ENCODE peak calls at places on chromosomes 2 and 18, in nine cellular contexts. N is lower leg skin; H is stimulated activated CD8-positive, alpha-beta memory T cell treated with anti-CD3 and anti-CD28 coated beads, Interleukin-4, amount 100 ng/mL, for 1 hour; Y is A172; O is hypothalamus; G is coronary artery; L is M059J; X is non-pigmented ciliary epithelial cell; K is NCI-H1694. Q is an unnamed sample.

GRCh38 chr2:3571284-3571683 is 3.8 kb upstream of the RPS7 start:
- DNase-seq in N (no peak), H (no peak), Y (peak), O (no peak), G (no peak), L (peak), X (no peak), K (no peak), Q (no peak)

GRCh38 chr2:23436346-23437099 is 51.5 kb downstream of the KLHL29 start:
- DNase-seq in N (no peak), H (no peak), Y (peak), O (no peak), G (peak), L (peak), X (no peak), K (no peak), Q (peak)

GRCh38 chr2:38856165-38856564 is 19.6 kb downstream of the DHX57 start:
- DNase-seq in N (no peak), H (no peak), Y (no peak), O (no peak), G (no peak), L (peak), X (no peak), K (no peak), Q (no peak)

GRCh38 chr18:5543854-5544389 is at the start of gene EPB41L3:
- DNase-seq in N (no peak), H (no peak), Y (no peak), O (no peak), G (peak), L (no peak), X (no peak), K (no peak), Q (peak)

GRCh38 chr2:41735446-41735845 is 312.4 kb upstream of the PKDCC start:
- DNase-seq in N (no peak), H (no peak), Y (no peak), O (no peak), G (no peak), L (peak), X (no peak), K (no peak), Q (no peak)

GRCh38 chr2:18647731-18648130 is 58.4 kb upstream of the NT5C1B start:
- DNase-seq in N (no peak), H (no peak), Y (no peak), O (no peak), G (no peak), L (no peak), X (no peak), K (no peak), Q (no peak)

GRCh38 chr2:239772721-239773120 is 252.4 kb downstream of the NDUFA10 start:
- DNase-seq in N (no peak), H (no peak), Y (no peak), O (no peak), G (peak), L (no peak), X (no peak), K (no peak), Q (no peak)

GRCh38 chr2:157940024-157940423 is 63.9 kb upstream of the ACVR1 start:
- DNase-seq in N (no peak), H (no peak), Y (no peak), O (no peak), G (no peak), L (peak), X (no peak), K (no peak), Q (no peak)

GRCh38 chr2:143426296-143426695 is 297.1 kb downstream of the ARHGAP15 start:
- DNase-seq in N (no peak), H (no peak), Y (peak), O (no peak), G (no peak), L (peak), X (peak), K (no peak), Q (no peak)

GRCh38 chr2:16215892-16216554 is 275.7 kb downstream of the MYCN start:
- DNase-seq in N (no peak), H (no peak), Y (no peak), O (no peak), G (no peak), L (no peak), X (no peak), K (no peak), Q (no peak)

GRCh38 chr2:98519156-98519555 is 74.5 kb downstream of the INPP4A start:
- DNase-seq in N (no peak), H (no peak), Y (no peak), O (no peak), G (no peak), L (no peak), X (no peak), K (no peak), Q (no peak)

GRCh38 chr2:131040661-131041401 is 52.4 kb downstream of the FAM168B start:
- DNase-seq in N (no peak), H (no peak), Y (no peak), O (no peak), G (no peak), L (no peak), X (peak), K (no peak), Q (peak)

GRCh38 chr2:240426797-240427721 is 8.4 kb upstream of the GPC1 start:
- DNase-seq in N (no peak), H (no peak), Y (no peak), O (no peak), G (peak), L (peak), X (no peak), K (no peak), Q (no peak)

GRCh38 chr2:205001306-205001966 is 456.2 kb downstream of the PARD3B start:
- DNase-seq in N (no peak), H (no peak), Y (no peak), O (no peak), G (no peak), L (no peak), X (no peak), K (no peak), Q (peak)

GRCh38 chr2:118845843-118846666 is 1.4 kb downstream of the EN1 start:
- DNase-seq in N (no peak), H (no peak), Y (no peak), O (no peak), G (no peak), L (no peak), X (no peak), K (no peak), Q (no peak)

GRCh38 chr2:179692610-179693009 is 168.8 kb downstream of the ZNF385B start:
- DNase-seq in N (no peak), H (no peak), Y (no peak), O (no peak), G (no peak), L (no peak), X (no peak), K (no peak), Q (no peak)

Q was measured in dermis microvascular lymphatic vessel endothelial cell.